ENCODE peak calls at places on chromosomes 4 and X, in four cellular contexts. P is HepG2, K is GM12878, Z is K562. Q is an unnamed sample.
A peak's percentile ranks its signal among the peaks of the same experiment; 100 is the strongest.

GRCh38 chrX:136780738-136781137 is at the start of gene ARHGEF6:
- DNase-seq in P (no peak), K (no peak), Z (no peak), Q (no peak)

GRCh38 chr4:1588306-1588705 is 95.8 kb downstream of the FAM53A start:
- DNase-seq in P (no peak), K (no peak), Z (no peak), Q (no peak)

GRCh38 chrX:109831326-109831985 is 98.4 kb upstream of the ACSL4 start:
- DNase-seq in P (no peak), K (no peak), Z (no peak), Q (no peak)

GRCh38 chr4:20395160-20395773 is 143.6 kb downstream of the SLIT2 start:
- DNase-seq in P (peak; percentile 32), K (no peak), Z (peak; percentile 10), Q (peak; percentile 88)

GRCh38 chrX:39896951-39897740 is 200.6 kb downstream of the BCOR start:
- DNase-seq in P (peak; percentile 24), K (no peak), Z (no peak), Q (peak; percentile 65)

GRCh38 chr4:8362483-8362882 is 78.0 kb downstream of the ACOX3 start:
- DNase-seq in P (no peak), K (no peak), Z (no peak), Q (no peak)

GRCh38 chr4:40292313-40292759 is 42.8 kb upstream of the CHRNA9 start:
- DNase-seq in P (no peak), K (no peak), Z (peak; percentile 52), Q (peak; percentile 58)

GRCh38 chr4:19844436-19844835 is 407.3 kb upstream of the SLIT2 start:
- DNase-seq in P (no peak), K (no peak), Z (no peak), Q (no peak)

GRCh38 chr4:84378983-84379382 is 120.1 kb downstream of the NKX6-1 start:
- DNase-seq in P (no peak), K (no peak), Z (no peak), Q (peak; percentile 86)

GRCh38 chrX:34562006-34562405 is 95.1 kb downstream of the TMEM47 start:
- DNase-seq in P (no peak), K (no peak), Z (no peak), Q (no peak)

GRCh38 chr4:673349-674091 is 556 bp downstream of the ATP5ME start:
- DNase-seq in P (peak; percentile 46), K (no peak), Z (peak; percentile 64), Q (peak; percentile 44)

GRCh38 chr4:47639531-47639930 is 154.5 kb downstream of the ATP10D start:
- DNase-seq in P (no peak), K (no peak), Z (no peak), Q (no peak)

GRCh38 chrX:56975611-56976010 is 19.7 kb downstream of the SPIN3 start:
- DNase-seq in P (no peak), K (no peak), Z (no peak), Q (no peak)

GRCh38 chr4:185304541-185304940 is 91.2 kb downstream of the LRP2BP start:
- DNase-seq in P (no peak), K (no peak), Z (no peak), Q (no peak)

GRCh38 chr4:56757821-56758400 is 63.6 kb downstream of the SPINK2 start:
- DNase-seq in P (peak; percentile 47), K (peak; percentile 82), Z (peak; percentile 15), Q (peak; percentile 65)

GRCh38 chrX:143047511-143047910 is 21.8 kb downstream of the SPANXN4 start:
- DNase-seq in P (no peak), K (no peak), Z (no peak), Q (no peak)

GRCh38 chr4:122666527-122667245 is 45.8 kb upstream of the IL21 start:
- DNase-seq in P (no peak), K (no peak), Z (no peak), Q (no peak)

GRCh38 chr4:90503677-90504076 is 376.5 kb downstream of the CCSER1 start:
- DNase-seq in P (no peak), K (no peak), Z (no peak), Q (peak; percentile 62)

GRCh38 chrX:41526925-41527324 is 79.8 kb downstream of the NYX start:
- DNase-seq in P (no peak), K (no peak), Z (no peak), Q (no peak)

GRCh38 chr4:118585015-118585414 is 100.2 kb upstream of the METTL14 start:
- DNase-seq in P (no peak), K (no peak), Z (no peak), Q (no peak)

GRCh38 chr4:74886490-74886889 is 46.4 kb upstream of the PARM1 start:
- DNase-seq in P (no peak), K (no peak), Z (no peak), Q (no peak)

GRCh38 chrX:50684871-50685270 is 129.1 kb downstream of the SHROOM4 start:
- DNase-seq in P (no peak), K (no peak), Z (no peak), Q (no peak)

GRCh38 chrX:17397074-17397473 is 22.1 kb downstream of the NHS start:
- DNase-seq in P (no peak), K (no peak), Z (no peak), Q (peak; percentile 8)

GRCh38 chr4:36046026-36046425 is 198.3 kb downstream of the ARAP2 start:
- DNase-seq in P (no peak), K (no peak), Z (no peak), Q (no peak)

GRCh38 chr4:156581282-156581681 is 390.3 kb downstream of the PDGFC start:
- DNase-seq in P (no peak), K (no peak), Z (no peak), Q (no peak)

GRCh38 chrX:110322603-110323002 is 4.7 kb upstream of the AMMECR1 start:
- DNase-seq in P (no peak), K (no peak), Z (no peak), Q (no peak)

GRCh38 chrX:130645955-130646583 is 244.3 kb downstream of the RBMX2 start:
- DNase-seq in P (peak; percentile 27), K (no peak), Z (no peak), Q (no peak)

GRCh38 chr4:143254479-143255216 is 69.9 kb downstream of the USP38 start:
- DNase-seq in P (no peak), K (no peak), Z (peak; percentile 52), Q (peak; percentile 71)

GRCh38 chr4:95504488-95504887 is 44.3 kb downstream of the UNC5C start:
- DNase-seq in P (no peak), K (no peak), Z (no peak), Q (no peak)

GRCh38 chr4:3873446-3874415 is 107.5 kb downstream of the ADRA2C start:
- DNase-seq in P (no peak), K (no peak), Z (no peak), Q (peak; percentile 83)

GRCh38 chr4:123555500-123556273 is 159.1 kb downstream of the SPRY1 start:
- DNase-seq in P (peak; percentile 98), K (no peak), Z (peak; percentile 19), Q (peak; percentile 28)

GRCh38 chr4:85787133-85787532 is 312.2 kb downstream of the ARHGAP24 start:
- DNase-seq in P (no peak), K (no peak), Z (no peak), Q (no peak)

GRCh38 chr4:118920247-118920646 is 31.6 kb downstream of the SYNPO2 start:
- DNase-seq in P (no peak), K (no peak), Z (no peak), Q (no peak)

GRCh38 chr4:92231511-92231910 is 72.3 kb upstream of the GRID2 start:
- DNase-seq in P (no peak), K (no peak), Z (no peak), Q (no peak)

GRCh38 chr4:151753056-151753455 is 7.8 kb downstream of the GATB start:
- DNase-seq in P (no peak), K (no peak), Z (no peak), Q (no peak)

GRCh38 chrX:132853040-132853439 is 105.4 kb downstream of the HS6ST2 start:
- DNase-seq in P (no peak), K (no peak), Z (no peak), Q (no peak)
- TF ChIP-seq CREB1 in P (no peak), K (no peak), Z (no peak), Q (no peak)

GRCh38 chr4:94491322-94491721 is 39.6 kb downstream of the PDLIM5 start:
- DNase-seq in P (no peak), K (no peak), Z (no peak), Q (no peak)
- H3K4me3 ChIP-seq in P (no peak overlapping the region), K (no peak overlapping the region), Z (no peak overlapping the region), Q (no peak overlapping the region)

DNA sequence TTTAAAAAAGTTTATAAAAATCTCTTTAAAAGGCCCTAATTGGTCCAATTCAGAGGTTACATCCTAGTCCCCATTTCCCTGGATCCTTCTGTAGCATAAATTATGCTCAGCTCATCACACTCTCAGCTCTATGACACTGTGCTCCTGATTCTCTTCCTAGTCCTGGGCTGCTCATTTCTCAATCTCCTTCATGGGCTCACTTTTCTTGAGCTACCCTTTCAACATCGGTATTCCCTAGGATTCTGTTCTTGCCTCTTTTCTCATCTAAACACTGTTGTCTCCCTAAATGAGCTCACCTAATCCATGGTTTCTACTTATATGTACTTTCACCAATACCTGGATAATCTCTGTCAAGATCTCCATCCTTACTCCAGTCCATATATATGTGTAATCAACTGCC is 14.7 kb downstream of the KLHL15 start:
- DNase-seq in P (no peak), K (no peak), Z (no peak), Q (no peak)
- TF ChIP-seq EZH2 in P (no peak), K (no peak), Z (no peak), Q (no peak)

GRCh38 chr4:38230121-38230728 is 270.0 kb downstream of the PTTG2 start:
- DNase-seq in P (no peak), K (no peak), Z (peak; percentile 60), Q (no peak)
- TF ChIP-seq CREB1 in P (no peak), K (no peak), Z (no peak), Q (no peak)

DNA sequence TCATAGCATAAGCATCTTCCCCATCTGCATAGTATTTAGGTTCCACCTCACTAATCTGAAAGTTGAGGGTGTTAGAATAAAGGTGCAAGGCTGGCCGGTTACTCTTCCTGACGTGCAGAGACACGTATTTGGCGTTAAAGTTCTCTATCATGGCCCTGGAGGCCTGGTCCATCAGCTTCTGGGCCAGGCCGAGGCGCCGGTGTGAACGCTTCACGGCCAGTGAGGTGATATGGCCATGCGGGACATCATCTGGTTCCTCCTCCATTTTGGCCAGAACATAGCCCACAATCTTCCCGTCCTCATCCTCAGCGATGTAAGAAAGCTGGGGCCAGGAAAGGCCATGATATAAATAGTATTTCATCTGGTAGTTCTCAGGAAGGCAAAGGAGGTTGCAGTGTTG is 425 bp downstream of the NAA11 start:
- DNase-seq in P (no peak), K (no peak), Z (peak; percentile 16), Q (no peak)
- H3K4me3 ChIP-seq in P (no peak overlapping the region), K (no peak overlapping the region), Z (peak overlapping the region; percentile 53), Q (no peak overlapping the region)

GRCh38 chrX:103274284-103274683 is 2.3 kb downstream of the TCEAL5 start:
- DNase-seq in P (no peak), K (no peak), Z (no peak), Q (no peak)

GRCh38 chrX:103275947-103276567 is 493 bp downstream of the TCEAL5 start:
- DNase-seq in P (no peak), K (no peak), Z (no peak), Q (peak; percentile 41)

GRCh38 chrX:103276581-103277002 is at the start of gene TCEAL5:
- DNase-seq in P (no peak), K (no peak), Z (no peak), Q (peak; percentile 22)
- TF ChIP-seq EZH2 in P (no peak), K (no peak), Z (no peak), Q (no peak)